ENCODE peak calls at places on chromosomes 4 and X, in five cellular contexts. D, A, U, I and L are unnamed samples.

GRCh38 chr4:135325264-135325663 is 1123.7 kb upstream of the PABPC4L start:
- DNase-seq in D (no peak), A (no peak), U (no peak), I (no peak), L (no peak)

GRCh38 chr4:1329408-1330371 is 17.3 kb upstream of the UVSSA start:
- DNase-seq in D (no peak), A (no peak), U (no peak), I (no peak), L (no peak)

GRCh38 chr4:92199135-92199534 is 104.6 kb upstream of the GRID2 start:
- DNase-seq in D (no peak), A (no peak), U (no peak), I (no peak), L (no peak)

GRCh38 chr4:187027231-187027760 is 303.6 kb upstream of the FAT1 start:
- DNase-seq in D (no peak), A (no peak), U (no peak), I (no peak), L (no peak)

GRCh38 chr4:176238819-176239218 is 30.2 kb downstream of the ASB5 start:
- DNase-seq in D (no peak), A (no peak), U (no peak), I (peak), L (no peak)

GRCh38 chr4:184331155-184331995 is 113.7 kb upstream of the ENPP6 start:
- DNase-seq in D (no peak), A (no peak), U (no peak), I (no peak), L (peak)

GRCh38 chr4:120709986-120710385 is 212.5 kb downstream of the PRDM5 start:
- DNase-seq in D (no peak), A (no peak), U (no peak), I (no peak), L (no peak)

GRCh38 chr4:123043013-123043412 is 120.6 kb upstream of the NUDT6 start:
- DNase-seq in D (no peak), A (no peak), U (peak), I (no peak), L (no peak)

GRCh38 chrX:153435845-153436244 is 10.0 kb downstream of the TREX2 start:
- DNase-seq in D (no peak), A (no peak), U (no peak), I (no peak), L (no peak)
- TF ChIP-seq REST in D (no peak), A (no peak), U (no peak), I (no peak), L (no peak)

DNA sequence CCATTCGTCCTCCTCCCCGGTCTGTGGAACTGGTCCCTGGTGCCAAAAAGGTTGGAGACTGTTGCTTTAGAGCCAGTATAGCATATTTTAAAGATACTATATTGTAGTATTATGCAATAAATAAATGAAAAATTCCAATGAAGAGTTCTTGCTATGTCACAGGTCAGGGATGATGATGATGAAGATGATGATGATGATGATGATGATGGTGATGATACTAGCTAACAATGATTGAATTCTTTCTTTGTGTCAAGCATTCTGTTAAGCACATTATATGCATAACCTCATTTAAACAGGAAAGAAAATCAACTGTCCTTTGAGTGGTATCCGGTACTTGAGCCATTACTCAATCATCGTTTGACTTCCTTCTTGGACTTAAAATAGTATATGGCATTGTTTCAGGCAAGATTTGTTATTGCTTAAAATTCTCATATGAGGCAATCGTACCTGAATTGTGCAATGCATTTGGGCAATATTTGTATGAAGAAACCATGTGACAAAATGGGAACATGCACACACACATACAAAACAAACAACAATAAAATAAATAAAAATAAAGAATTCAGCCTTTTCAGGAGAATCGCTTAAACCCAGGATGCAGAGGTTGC is 22.8 kb upstream of the TLR2 start:
- DNase-seq in D (no peak), A (no peak), U (no peak), I (no peak), L (peak)
- TF ChIP-seq POLR2AphosphoS5 in D (no peak), A (no peak), U (no peak), I (no peak), L (peak)

GRCh38 chrX:134622813-134623185 is 35.5 kb downstream of the PLAC1 start:
- DNase-seq in D (no peak), A (no peak), U (no peak), I (no peak), L (no peak)
- TF ChIP-seq REST in D (no peak), A (no peak), U (no peak), I (no peak), L (no peak)

GRCh38 chrX:1420371-1420770 is 28.5 kb upstream of the SLC25A6 start:
- DNase-seq in D (no peak), A (no peak), U (no peak), I (no peak), L (no peak)

GRCh38 chrX:1417921-1418875 is 26.3 kb upstream of the SLC25A6 start:
- DNase-seq in D (no peak), A (no peak), U (no peak), I (no peak), L (no peak)

GRCh38 chrX:1418901-1419544 is 27.1 kb upstream of the SLC25A6 start:
- DNase-seq in D (no peak), A (no peak), U (no peak), I (no peak), L (no peak)

GRCh38 chrX:1421433-1422134 is 29.7 kb upstream of the SLC25A6 start:
- DNase-seq in D (no peak), A (no peak), U (no peak), I (no peak), L (no peak)

GRCh38 chrX:1419545-1420355 is 27.8 kb upstream of the SLC25A6 start:
- DNase-seq in D (no peak), A (no peak), U (no peak), I (no peak), L (no peak)
- TF ChIP-seq POLR2AphosphoS5 in D (no peak), A (peak), U (no peak), I (no peak), L (no peak)

GRCh38 chr4:101009471-101009870 is 337.9 kb downstream of the PPP3CA start:
- DNase-seq in D (no peak), A (peak), U (no peak), I (no peak), L (no peak)
- TF ChIP-seq REST in D (no peak), A (no peak), U (no peak), I (no peak), L (no peak)

GRCh38 chrX:41750720-41751119 is 26.7 kb downstream of the GPR82 start:
- DNase-seq in D (no peak), A (no peak), U (no peak), I (no peak), L (no peak)
- TF ChIP-seq POLR2AphosphoS5 in D (no peak), A (no peak), U (no peak), I (no peak), L (no peak)

GRCh38 chr4:78293841-78294301 is 236.7 kb downstream of the FRAS1 start:
- DNase-seq in D (no peak), A (no peak), U (no peak), I (no peak), L (no peak)
- TF ChIP-seq REST in D (peak), A (no peak), U (no peak), I (no peak), L (no peak)

DNA sequence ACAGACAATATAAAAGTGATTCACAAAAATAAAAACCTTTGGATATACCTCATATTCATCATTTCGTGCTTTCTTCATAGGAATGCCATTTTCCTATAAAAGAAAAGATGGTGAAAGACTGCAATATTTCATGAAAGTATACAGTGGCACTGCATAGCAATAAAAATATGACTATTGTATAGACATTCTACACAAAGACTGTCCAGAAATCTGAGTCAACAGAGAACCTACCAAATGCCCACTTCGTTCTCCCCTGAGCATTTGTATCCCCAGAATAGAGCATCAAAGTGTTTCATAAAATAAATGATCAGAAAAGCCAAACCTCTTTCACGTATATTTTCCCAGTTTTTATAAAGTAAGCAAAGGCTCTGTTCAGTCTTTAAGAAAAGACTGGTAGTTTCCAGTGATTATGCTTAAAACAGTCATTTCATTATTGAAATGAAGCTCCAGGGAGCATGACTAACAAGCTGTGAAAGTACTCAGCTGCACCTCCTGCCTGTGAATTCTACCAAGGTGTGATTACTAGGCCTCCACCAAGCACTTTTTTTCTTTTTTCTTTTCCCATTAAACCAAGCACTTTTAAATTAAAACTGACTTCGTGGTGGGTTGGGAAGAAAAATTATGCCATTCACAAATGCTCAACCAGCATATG is 20.2 kb downstream of the PPA2 start:
- DNase-seq in D (no peak), A (no peak), U (no peak), I (peak), L (no peak)
- TF ChIP-seq POLR2AphosphoS5 in D (no peak), A (no peak), U (no peak), I (no peak), L (no peak)